ENCODE peak calls at places on chromosomes 5 and 9, in four cellular contexts. I, R, J and U are unnamed samples.

GRCh38 chr5:9069650-9070049 is 476.2 kb downstream of the SEMA5A start:
- DNase-seq in I (no peak), R (peak), J (no peak), U (no peak)

GRCh38 chr9:16434522-16434921 is 435.9 kb downstream of the BNC2 start:
- DNase-seq in I (no peak), R (no peak), J (no peak), U (no peak)

GRCh38 chr9:106717686-106718085 is 145.3 kb upstream of the ZNF462 start:
- DNase-seq in I (no peak), R (peak), J (no peak), U (no peak)

GRCh38 chr9:438066-438465 is 223.4 kb downstream of the DOCK8 start:
- DNase-seq in I (no peak), R (no peak), J (no peak), U (no peak)

GRCh38 chr9:967851-968641 is 8.4 kb upstream of the DMRT3 start:
- DNase-seq in I (no peak), R (no peak), J (no peak), U (no peak)

GRCh38 chr9:38620483-38621433 is at the start of gene ANKRD18A:
- DNase-seq in I (peak), R (peak), J (peak), U (peak)

GRCh38 chr9:122374885-122375420 is 4.1 kb downstream of the PTGS1 start:
- DNase-seq in I (no peak), R (no peak), J (no peak), U (no peak)

GRCh38 chr5:176542135-176542595 is 5.0 kb upstream of the RNF44 start:
- DNase-seq in I (peak), R (no peak), J (peak), U (peak)

GRCh38 chr9:115694991-115695390 is 458.6 kb upstream of the PAPPA start:
- DNase-seq in I (no peak), R (no peak), J (no peak), U (no peak)

GRCh38 chr5:34609951-34610431 is 46.1 kb upstream of the RAI14 start:
- DNase-seq in I (no peak), R (no peak), J (no peak), U (no peak)

GRCh38 chr9:36796671-36797419 is 224.2 kb downstream of the MELK start:
- DNase-seq in I (no peak), R (no peak), J (no peak), U (no peak)

GRCh38 chr5:56012281-56012963 is 17.7 kb upstream of the IL6ST start:
- DNase-seq in I (peak), R (no peak), J (peak), U (peak)

GRCh38 chr5:86807046-86807712 is 189.4 kb downstream of the COX7C start:
- DNase-seq in I (no peak), R (no peak), J (no peak), U (no peak)

GRCh38 chr5:36396640-36397039 is 94.9 kb upstream of the RANBP3L start:
- DNase-seq in I (no peak), R (no peak), J (no peak), U (no peak)

GRCh38 chr5:139702548-139702947 is 54.4 kb downstream of the CXXC5 start:
- DNase-seq in I (no peak), R (no peak), J (no peak), U (no peak)

GRCh38 chr9:133509179-133510083 is 15.3 kb downstream of the MYMK start:
- DNase-seq in I (no peak), R (no peak), J (no peak), U (no peak)

GRCh38 chr9:117249799-117250198 is 165.1 kb downstream of the ASTN2 start:
- DNase-seq in I (no peak), R (no peak), J (no peak), U (no peak)

GRCh38 chr9:81318571-81318970 is 370.8 kb downstream of the TLE1 start:
- DNase-seq in I (no peak), R (peak), J (no peak), U (no peak)

GRCh38 chr5:75707911-75708509 is 9.2 kb downstream of the POC5 start:
- DNase-seq in I (no peak), R (no peak), J (no peak), U (no peak)

GRCh38 chr9:136848393-136849037 is 694 bp upstream of the PHPT1 start:
- DNase-seq in I (no peak), R (no peak), J (no peak), U (no peak)

GRCh38 chr5:88450239-88450638 is 181.6 kb upstream of the TMEM161B start:
- DNase-seq in I (no peak), R (no peak), J (no peak), U (no peak)

GRCh38 chr5:169415351-169415750 is 114.4 kb upstream of the SLIT3 start:
- DNase-seq in I (no peak), R (no peak), J (no peak), U (no peak)

GRCh38 chr9:127923771-127924170 is 6.8 kb downstream of the PIP5KL1 start:
- DNase-seq in I (no peak), R (no peak), J (no peak), U (no peak)

GRCh38 chr5:9787813-9788600 is 157.9 kb upstream of the TAS2R1 start:
- DNase-seq in I (no peak), R (no peak), J (no peak), U (no peak)

GRCh38 chr9:115837618-115838017 is 316.0 kb upstream of the PAPPA start:
- DNase-seq in I (no peak), R (no peak), J (no peak), U (no peak)

GRCh38 chr9:6414291-6414690 is 1.3 kb downstream of the UHRF2 start:
- DNase-seq in I (no peak), R (no peak), J (no peak), U (no peak)